ENCODE peak calls at places on chromosomes 16 and 17, in nine cellular contexts. One of them, this sample, is unnamed.
A peak's percentile ranks its signal among the peaks of the same experiment; 100 is the strongest.

GRCh38 chr17:40909755-40910154 is 24.7 kb upstream of the KRT20 start:
- DNase-seq in body of pancreas: no peak
- DNase-seq in astrocyte of the spinal cord: peak; percentile 46
- DNase-seq in mammary epithelial cell: peak; percentile 82
- DNase-seq in cardiac muscle cell: no peak
- DNase-seq in lower lobe of right lung: no peak
- DNase-seq in AG04450: peak; percentile 59
- DNase-seq in A549: no peak
- DNase-seq in fibroblast of mammary gland: peak; percentile 93
- DNase-seq in this sample: peak; percentile 89

GRCh38 chr17:31581491-31581890 is 190.0 kb downstream of the RAB11FIP4 start:
- DNase-seq in body of pancreas: peak; percentile 49
- DNase-seq in astrocyte of the spinal cord: peak; percentile 68
- DNase-seq in mammary epithelial cell: no peak
- DNase-seq in cardiac muscle cell: no peak
- DNase-seq in lower lobe of right lung: no peak
- DNase-seq in AG04450: no peak
- DNase-seq in A549: no peak
- DNase-seq in fibroblast of mammary gland: peak; percentile 54
- DNase-seq in this sample: no peak

GRCh38 chr17:47705536-47706481 is 11.8 kb downstream of the TBKBP1 start:
- DNase-seq in body of pancreas: no peak
- DNase-seq in astrocyte of the spinal cord: no peak
- DNase-seq in mammary epithelial cell: no peak
- DNase-seq in cardiac muscle cell: no peak
- DNase-seq in lower lobe of right lung: peak; percentile 20
- DNase-seq in AG04450: no peak
- DNase-seq in A549: no peak
- DNase-seq in fibroblast of mammary gland: no peak
- DNase-seq in this sample: no peak

GRCh38 chr17:42422412-42422957 is 571 bp downstream of the CAVIN1 start:
- DNase-seq in body of pancreas: peak; percentile 33
- DNase-seq in astrocyte of the spinal cord: no peak
- DNase-seq in mammary epithelial cell: peak; percentile 59
- DNase-seq in cardiac muscle cell: peak; percentile 48
- DNase-seq in lower lobe of right lung: peak; percentile 68
- DNase-seq in AG04450: no peak
- DNase-seq in A549: peak; percentile 59
- DNase-seq in fibroblast of mammary gland: no peak
- DNase-seq in this sample: peak; percentile 61

GRCh38 chr16:51731160-51731559 is 580.1 kb upstream of the SALL1 start:
- DNase-seq in body of pancreas: no peak
- DNase-seq in astrocyte of the spinal cord: no peak
- DNase-seq in mammary epithelial cell: no peak
- DNase-seq in cardiac muscle cell: no peak
- DNase-seq in lower lobe of right lung: no peak
- DNase-seq in AG04450: no peak
- DNase-seq in A549: no peak
- DNase-seq in fibroblast of mammary gland: no peak
- DNase-seq in this sample: no peak

GRCh38 chr17:79078476-79079190 is 4.0 kb downstream of the ENGASE start:
- DNase-seq in body of pancreas: no peak
- DNase-seq in astrocyte of the spinal cord: no peak
- DNase-seq in mammary epithelial cell: no peak
- DNase-seq in cardiac muscle cell: no peak
- DNase-seq in lower lobe of right lung: peak; percentile 39
- DNase-seq in AG04450: no peak
- DNase-seq in A549: no peak
- DNase-seq in fibroblast of mammary gland: no peak
- DNase-seq in this sample: no peak

GRCh38 chr17:3600529-3601205 is 8.5 kb downstream of the TRPV1 start:
- DNase-seq in body of pancreas: no peak
- DNase-seq in astrocyte of the spinal cord: no peak
- DNase-seq in mammary epithelial cell: no peak
- DNase-seq in cardiac muscle cell: no peak
- DNase-seq in lower lobe of right lung: no peak
- DNase-seq in AG04450: no peak
- DNase-seq in A549: no peak
- DNase-seq in fibroblast of mammary gland: no peak
- DNase-seq in this sample: no peak

GRCh38 chr16:10961231-10961630 is 16.9 kb downstream of the CLEC16A start:
- DNase-seq in body of pancreas: no peak
- DNase-seq in astrocyte of the spinal cord: peak; percentile 87
- DNase-seq in mammary epithelial cell: peak; percentile 74
- DNase-seq in cardiac muscle cell: no peak
- DNase-seq in lower lobe of right lung: no peak
- DNase-seq in AG04450: peak; percentile 58
- DNase-seq in A549: no peak
- DNase-seq in fibroblast of mammary gland: peak; percentile 92
- DNase-seq in this sample: peak; percentile 82

GRCh38 chr17:50205111-50205821 is 3.8 kb upstream of the COL1A1 start:
- DNase-seq in body of pancreas: no peak
- DNase-seq in astrocyte of the spinal cord: peak; percentile 53
- DNase-seq in mammary epithelial cell: no peak
- DNase-seq in cardiac muscle cell: no peak
- DNase-seq in lower lobe of right lung: no peak
- DNase-seq in AG04450: no peak
- DNase-seq in A549: no peak
- DNase-seq in fibroblast of mammary gland: peak; percentile 73
- DNase-seq in this sample: no peak

GRCh38 chr17:30378191-30378796 is 433 bp upstream of the CPD start:
- DNase-seq in body of pancreas: peak; percentile 25
- DNase-seq in astrocyte of the spinal cord: no peak
- DNase-seq in mammary epithelial cell: no peak
- DNase-seq in cardiac muscle cell: peak; percentile 24
- DNase-seq in lower lobe of right lung: peak; percentile 65
- DNase-seq in AG04450: no peak
- DNase-seq in A549: no peak
- DNase-seq in fibroblast of mammary gland: no peak
- DNase-seq in this sample: peak; percentile 14

GRCh38 chr17:28959471-28959871 is 8.2 kb upstream of the PHF12 start:
- DNase-seq in body of pancreas: no peak
- DNase-seq in astrocyte of the spinal cord: no peak
- DNase-seq in mammary epithelial cell: no peak
- DNase-seq in cardiac muscle cell: no peak
- DNase-seq in lower lobe of right lung: no peak
- DNase-seq in AG04450: no peak
- DNase-seq in A549: no peak
- DNase-seq in fibroblast of mammary gland: no peak
- DNase-seq in this sample: no peak

GRCh38 chr17:79294459-79295071 is 219.9 kb downstream of the ENGASE start:
- DNase-seq in body of pancreas: peak; percentile 66
- DNase-seq in astrocyte of the spinal cord: peak; percentile 28
- DNase-seq in mammary epithelial cell: peak; percentile 50
- DNase-seq in cardiac muscle cell: peak; percentile 91
- DNase-seq in lower lobe of right lung: peak; percentile 60
- DNase-seq in AG04450: no peak
- DNase-seq in A549: peak; percentile 49
- DNase-seq in fibroblast of mammary gland: peak; percentile 44
- DNase-seq in this sample: peak; percentile 33

GRCh38 chr17:82390015-82390859 is 18.7 kb downstream of the UTS2R start:
- DNase-seq in body of pancreas: no peak
- DNase-seq in astrocyte of the spinal cord: no peak
- DNase-seq in mammary epithelial cell: no peak
- DNase-seq in cardiac muscle cell: no peak
- DNase-seq in lower lobe of right lung: no peak
- DNase-seq in AG04450: no peak
- DNase-seq in A549: no peak
- DNase-seq in fibroblast of mammary gland: no peak
- DNase-seq in this sample: no peak

GRCh38 chr16:14358697-14359305 is 271.3 kb downstream of the PARN start:
- DNase-seq in body of pancreas: no peak
- DNase-seq in astrocyte of the spinal cord: no peak
- DNase-seq in mammary epithelial cell: peak; percentile 97
- DNase-seq in cardiac muscle cell: no peak
- DNase-seq in lower lobe of right lung: peak; percentile 30
- DNase-seq in AG04450: no peak
- DNase-seq in A549: no peak
- DNase-seq in fibroblast of mammary gland: no peak
- DNase-seq in this sample: peak; percentile 99

GRCh38 chr16:88875703-88876234 is 9.3 kb upstream of the PABPN1L start:
- DNase-seq in body of pancreas: no peak
- DNase-seq in astrocyte of the spinal cord: no peak
- DNase-seq in mammary epithelial cell: no peak
- DNase-seq in cardiac muscle cell: no peak
- DNase-seq in lower lobe of right lung: no peak
- DNase-seq in AG04450: no peak
- DNase-seq in A549: no peak
- DNase-seq in fibroblast of mammary gland: no peak
- DNase-seq in this sample: no peak

GRCh38 chr17:27701963-27702362 is 71.0 kb downstream of the LGALS9 start:
- DNase-seq in body of pancreas: no peak
- DNase-seq in astrocyte of the spinal cord: no peak
- DNase-seq in mammary epithelial cell: no peak
- DNase-seq in cardiac muscle cell: no peak
- DNase-seq in lower lobe of right lung: no peak
- DNase-seq in AG04450: no peak
- DNase-seq in A549: no peak
- DNase-seq in fibroblast of mammary gland: no peak
- DNase-seq in this sample: no peak

GRCh38 chr16:57981636-57982035 is 10.7 kb upstream of the CNGB1 start:
- DNase-seq in body of pancreas: no peak
- DNase-seq in astrocyte of the spinal cord: no peak
- DNase-seq in mammary epithelial cell: no peak
- DNase-seq in cardiac muscle cell: no peak
- DNase-seq in lower lobe of right lung: no peak
- DNase-seq in AG04450: no peak
- DNase-seq in A549: no peak
- DNase-seq in fibroblast of mammary gland: no peak
- DNase-seq in this sample: no peak

GRCh38 chr17:40090234-40091111 is 9.9 kb downstream of the NR1D1 start:
- DNase-seq in body of pancreas: no peak
- DNase-seq in astrocyte of the spinal cord: no peak
- DNase-seq in mammary epithelial cell: no peak
- DNase-seq in cardiac muscle cell: no peak
- DNase-seq in lower lobe of right lung: no peak
- DNase-seq in AG04450: no peak
- DNase-seq in A549: no peak
- DNase-seq in fibroblast of mammary gland: no peak
- DNase-seq in this sample: no peak

GRCh38 chr16:68698091-68698490 is 39.0 kb upstream of the CDH1 start:
- DNase-seq in body of pancreas: no peak
- DNase-seq in astrocyte of the spinal cord: no peak
- DNase-seq in mammary epithelial cell: no peak
- DNase-seq in cardiac muscle cell: no peak
- DNase-seq in lower lobe of right lung: no peak
- DNase-seq in AG04450: no peak
- DNase-seq in A549: no peak
- DNase-seq in fibroblast of mammary gland: no peak
- DNase-seq in this sample: no peak

DNA sequence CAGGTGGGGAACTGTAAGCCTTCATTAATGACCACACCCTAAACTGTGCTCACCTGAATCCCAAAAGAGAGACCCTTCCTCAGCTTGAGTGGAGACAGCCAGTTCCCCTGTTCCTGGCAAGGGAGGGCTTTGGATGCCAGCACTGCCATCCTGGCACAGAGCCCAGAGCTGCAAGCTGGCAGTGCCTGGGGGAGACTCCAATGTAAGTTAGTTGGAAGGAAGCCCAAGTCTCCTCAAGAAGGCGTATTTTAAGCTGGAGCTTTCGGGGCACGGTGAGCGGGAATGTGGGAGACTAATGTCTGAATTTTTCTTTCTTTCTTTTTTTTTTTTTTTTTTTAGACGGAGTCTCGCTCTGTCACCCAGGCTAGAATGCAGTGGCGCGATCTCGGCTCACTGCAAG is 4.7 kb downstream of the CDC42EP4 start:
- DNase-seq in body of pancreas: peak; percentile 73
- DNase-seq in astrocyte of the spinal cord: no peak
- DNase-seq in mammary epithelial cell: no peak
- DNase-seq in cardiac muscle cell: no peak
- DNase-seq in lower lobe of right lung: no peak
- DNase-seq in AG04450: no peak
- DNase-seq in A549: no peak
- DNase-seq in fibroblast of mammary gland: no peak
- DNase-seq in this sample: no peak
- H3K4me3 ChIP-seq in body of pancreas: no peak overlapping the region
- H3K4me3 ChIP-seq in astrocyte of the spinal cord: no peak overlapping the region
- H3K4me3 ChIP-seq in mammary epithelial cell: no peak overlapping the region
- H3K4me3 ChIP-seq in cardiac muscle cell: no peak overlapping the region
- H3K4me3 ChIP-seq in lower lobe of right lung: no peak overlapping the region
- H3K4me3 ChIP-seq in AG04450: no peak overlapping the region
- H3K4me3 ChIP-seq in A549: no peak overlapping the region
- H3K4me3 ChIP-seq in fibroblast of mammary gland: no peak overlapping the region
- H3K4me3 ChIP-seq in this sample: no peak overlapping the region

DNA sequence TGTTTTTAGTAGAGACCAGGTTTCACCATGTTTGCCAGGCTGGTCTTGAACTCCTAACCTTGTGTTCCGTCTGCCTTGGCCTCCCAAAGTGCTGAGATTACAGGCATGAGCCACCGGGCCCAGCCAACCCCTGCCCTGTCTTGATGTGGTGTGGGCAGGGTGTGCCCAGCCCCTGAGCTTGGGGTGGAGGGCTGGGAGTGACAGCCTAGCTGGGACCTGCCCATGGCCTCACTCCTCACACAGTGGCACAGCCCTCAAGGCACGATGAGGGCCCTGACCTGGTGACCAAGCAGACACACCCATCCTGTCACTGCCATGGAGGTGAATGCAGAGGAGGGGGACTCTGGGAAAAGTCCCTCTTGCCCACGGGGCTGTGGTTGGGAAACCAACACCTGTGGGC is 3.0 kb downstream of the IL32 start:
- DNase-seq in body of pancreas: no peak
- DNase-seq in astrocyte of the spinal cord: no peak
- DNase-seq in mammary epithelial cell: no peak
- DNase-seq in cardiac muscle cell: no peak
- DNase-seq in lower lobe of right lung: no peak
- DNase-seq in AG04450: no peak
- DNase-seq in A549: no peak
- DNase-seq in fibroblast of mammary gland: no peak
- DNase-seq in this sample: no peak
- TF ChIP-seq CTCF in body of pancreas: no peak
- TF ChIP-seq CTCF in astrocyte of the spinal cord: no peak
- TF ChIP-seq CTCF in mammary epithelial cell: no peak
- TF ChIP-seq CTCF in cardiac muscle cell: no peak
- TF ChIP-seq CTCF in lower lobe of right lung: no peak
- TF ChIP-seq CTCF in AG04450: no peak
- TF ChIP-seq CTCF in A549: no peak
- TF ChIP-seq CTCF in fibroblast of mammary gland: no peak
- TF ChIP-seq CTCF in this sample: no peak

DNA sequence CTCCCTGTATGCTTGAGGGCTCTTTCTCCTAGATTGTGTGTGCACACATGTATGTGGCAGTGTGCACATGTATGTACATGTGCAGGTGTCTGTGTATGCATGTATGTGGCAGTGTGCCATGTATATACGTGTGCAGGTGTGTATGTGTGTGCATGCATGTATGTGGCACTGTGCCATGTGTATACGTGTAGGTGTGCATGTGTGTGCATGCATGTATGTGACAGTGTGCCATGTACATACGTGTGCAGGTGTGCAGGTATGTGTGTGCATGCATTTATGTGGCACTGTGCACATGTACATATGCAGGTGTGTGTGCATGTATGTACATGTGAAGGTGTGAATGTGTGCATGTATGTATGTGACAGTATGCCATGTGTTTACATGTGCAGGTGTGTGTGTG is 43.9 kb upstream of the BHLHA9 start:
- DNase-seq in body of pancreas: no peak
- DNase-seq in astrocyte of the spinal cord: no peak
- DNase-seq in mammary epithelial cell: no peak
- DNase-seq in cardiac muscle cell: no peak
- DNase-seq in lower lobe of right lung: no peak
- DNase-seq in AG04450: no peak
- DNase-seq in A549: no peak
- DNase-seq in fibroblast of mammary gland: no peak
- DNase-seq in this sample: no peak
- H3K4me3 ChIP-seq in body of pancreas: no peak overlapping the region
- H3K4me3 ChIP-seq in astrocyte of the spinal cord: no peak overlapping the region
- H3K4me3 ChIP-seq in mammary epithelial cell: no peak overlapping the region
- H3K4me3 ChIP-seq in cardiac muscle cell: no peak overlapping the region
- H3K4me3 ChIP-seq in lower lobe of right lung: no peak overlapping the region
- H3K4me3 ChIP-seq in AG04450: no peak overlapping the region
- H3K4me3 ChIP-seq in A549: no peak overlapping the region
- H3K4me3 ChIP-seq in fibroblast of mammary gland: no peak overlapping the region
- H3K4me3 ChIP-seq in this sample: no peak overlapping the region

GRCh38 chr16:5025171-5025632 is 8.5 kb downstream of the NAGPA start:
- DNase-seq in body of pancreas: no peak
- DNase-seq in astrocyte of the spinal cord: no peak
- DNase-seq in mammary epithelial cell: no peak
- DNase-seq in cardiac muscle cell: peak; percentile 70
- DNase-seq in lower lobe of right lung: no peak
- DNase-seq in AG04450: no peak
- DNase-seq in A549: peak; percentile 46
- DNase-seq in fibroblast of mammary gland: no peak
- DNase-seq in this sample: no peak
- TF ChIP-seq CTCF in body of pancreas: no peak
- TF ChIP-seq CTCF in astrocyte of the spinal cord: peak; percentile 58
- TF ChIP-seq CTCF in mammary epithelial cell: no peak
- TF ChIP-seq CTCF in cardiac muscle cell: peak; percentile 41
- TF ChIP-seq CTCF in lower lobe of right lung: peak; percentile 12
- TF ChIP-seq CTCF in AG04450: peak; percentile 50
- TF ChIP-seq CTCF in A549: peak; percentile 19
- TF ChIP-seq CTCF in fibroblast of mammary gland: no peak
- TF ChIP-seq CTCF in this sample: no peak